ENCODE peak calls at places on chromosomes 11 and 22, in ten cellular contexts. I is H9; Z is NB4; B is neural crest cell; A is NCI-H345; E is stimulated activated CD4-positive, alpha-beta T cell treated with anti-CD3 and anti-CD28 coated beads, Interleukin-4, amount 100 ng/mL, for 4 hours; J is memory B cell; W is HFF-Myc; Y is pons; M is activated T-helper 1 cell treated with Interleukin-2 at 50 U/mL for 16 hours. U is an unnamed sample.

GRCh38 chr22:26357813-26358212 is 71.2 kb upstream of the ASPHD2 start:
- DNase-seq in Y (no peak), M (no peak), I (no peak), B (no peak), E (no peak), A (no peak), J (no peak), Z (no peak), W (no peak), U (no peak)

GRCh38 chr22:44368611-44369010 is 55.9 kb upstream of the SHISAL1 start:
- DNase-seq in B (no peak), W (no peak), Y (no peak), J (no peak), M (no peak), I (no peak), A (no peak), Z (no peak), E (no peak), U (no peak)

GRCh38 chr11:70270877-70271634 is 566 bp downstream of the PPFIA1 start:
- DNase-seq in W (no peak), A (peak), J (peak), M (peak), B (peak), Y (no peak), I (peak), Z (peak), E (peak), U (peak)

GRCh38 chr11:123195182-123196059 is at the start of gene CLMP:
- DNase-seq in Z (peak), B (no peak), Y (no peak), E (no peak), W (no peak), I (peak), A (no peak), J (no peak), M (no peak), U (no peak)

GRCh38 chr22:19292262-19293230 is 1.0 kb upstream of the CLTCL1 start:
- DNase-seq in M (no peak), E (no peak), B (no peak), J (no peak), Y (no peak), A (peak), W (no peak), I (peak), Z (peak), U (no peak)

GRCh38 chr22:22423681-22424080 is 84.9 kb downstream of the ZNF280B start:
- DNase-seq in M (no peak), E (no peak), B (no peak), Z (no peak), W (no peak), A (no peak), I (no peak), J (no peak), Y (no peak), U (no peak)

GRCh38 chr22:34108168-34108567 is 187.9 kb upstream of the LARGE1 start:
- DNase-seq in Y (no peak), M (no peak), A (no peak), E (no peak), W (no peak), B (no peak), J (no peak), I (no peak), Z (no peak), U (no peak)

GRCh38 chr11:86745571-86745970 is 54.8 kb upstream of the PRSS23 start:
- DNase-seq in M (no peak), Z (no peak), W (no peak), I (no peak), A (no peak), J (no peak), E (no peak), Y (no peak), B (no peak), U (no peak)

GRCh38 chr11:62664405-62665074 is 470 bp downstream of the C11orf98 start:
- DNase-seq in W (no peak), J (no peak), M (no peak), B (no peak), I (peak), E (peak), Z (peak), Y (no peak), A (peak), U (no peak)

GRCh38 chr11:110525883-110526282 is 96.1 kb downstream of the FDX1 start:
- DNase-seq in Z (no peak), J (no peak), A (peak), W (peak), Y (no peak), I (no peak), E (no peak), M (no peak), B (no peak), U (peak)

GRCh38 chr11:94786264-94787126 is 18.3 kb downstream of the AMOTL1 start:
- DNase-seq in Z (peak), B (no peak), J (no peak), M (no peak), Y (no peak), E (no peak), I (peak), A (no peak), W (no peak), U (no peak)

GRCh38 chr11:67507242-67507890 is 596 bp downstream of the CDK2AP2 start:
- DNase-seq in Y (peak), E (no peak), I (peak), W (peak), A (peak), M (no peak), Z (no peak), J (peak), B (no peak), U (peak)

GRCh38 chr11:64342869-64343739 is 3.1 kb downstream of the CCDC88B start:
- DNase-seq in J (no peak), M (no peak), W (no peak), A (no peak), B (no peak), Y (no peak), E (no peak), Z (no peak), I (peak), U (no peak)

GRCh38 chr11:27991731-27992130 is 116.2 kb downstream of the KIF18A start:
- DNase-seq in E (no peak), M (no peak), I (no peak), Y (no peak), J (no peak), Z (no peak), W (no peak), A (no peak), B (no peak), U (peak)

GRCh38 chr11:76164081-76164480 is 42.2 kb downstream of the WNT11 start:
- DNase-seq in B (no peak), I (no peak), Y (no peak), A (no peak), Z (no peak), J (no peak), E (no peak), W (no peak), M (no peak), U (no peak)

GRCh38 chr22:41341990-41342389 is 39.8 kb upstream of the TEF start:
- DNase-seq in W (no peak), M (no peak), J (no peak), I (no peak), Z (no peak), B (no peak), A (no peak), Y (no peak), E (no peak), U (no peak)

GRCh38 chr11:61629082-61629481 is 48.2 kb upstream of the SYT7 start:
- DNase-seq in E (no peak), Z (no peak), W (no peak), J (no peak), I (no peak), A (no peak), M (no peak), B (no peak), Y (no peak), U (no peak)